ENCODE peak calls at places on chromosomes 4 and X, in six cellular contexts. One of them, this sample, is unnamed.

GRCh38 chrX:1330605-1331004 is 6.0 kb upstream of the IL3RA start:
- DNase-seq in AG08396: no peak
- DNase-seq in iPS-NIHi11: no peak
- DNase-seq in left lung: no peak
- DNase-seq in kidney tubule cell: no peak
- DNase-seq in aorta: no peak
- DNase-seq in this sample: no peak

GRCh38 chr4:83259586-83259985 is 25.0 kb downstream of the COQ2 start:
- DNase-seq in kidney tubule cell: no peak
- DNase-seq in aorta: no peak
- DNase-seq in left lung: no peak
- DNase-seq in iPS-NIHi11: no peak
- DNase-seq in AG08396: no peak
- DNase-seq in this sample: no peak

GRCh38 chrX:313546-313945 is 5.0 kb downstream of the GTPBP6 start:
- DNase-seq in aorta: peak
- DNase-seq in AG08396: no peak
- DNase-seq in left lung: peak
- DNase-seq in iPS-NIHi11: no peak
- DNase-seq in kidney tubule cell: no peak
- DNase-seq in this sample: no peak

GRCh38 chr4:7171191-7171900 is 21.0 kb upstream of the SORCS2 start:
- DNase-seq in left lung: peak
- DNase-seq in iPS-NIHi11: no peak
- DNase-seq in kidney tubule cell: peak
- DNase-seq in aorta: no peak
- DNase-seq in AG08396: no peak
- DNase-seq in this sample: peak

GRCh38 chr4:109164011-109164410 is 138.4 kb downstream of the COL25A1 start:
- DNase-seq in left lung: no peak
- DNase-seq in AG08396: no peak
- DNase-seq in kidney tubule cell: peak
- DNase-seq in aorta: no peak
- DNase-seq in iPS-NIHi11: peak
- DNase-seq in this sample: peak

GRCh38 chrX:14697453-14697852 is 168.1 kb downstream of the GLRA2 start:
- DNase-seq in kidney tubule cell: peak
- DNase-seq in iPS-NIHi11: peak
- DNase-seq in AG08396: peak
- DNase-seq in left lung: no peak
- DNase-seq in aorta: no peak
- DNase-seq in this sample: peak

GRCh38 chrX:15451913-15452312 is 41.2 kb downstream of the PIR start:
- DNase-seq in iPS-NIHi11: no peak
- DNase-seq in left lung: no peak
- DNase-seq in kidney tubule cell: no peak
- DNase-seq in aorta: no peak
- DNase-seq in AG08396: no peak
- DNase-seq in this sample: peak

GRCh38 chr4:186770446-186771175 is 47.0 kb upstream of the FAT1 start:
- DNase-seq in AG08396: peak
- DNase-seq in left lung: no peak
- DNase-seq in aorta: no peak
- DNase-seq in iPS-NIHi11: no peak
- DNase-seq in kidney tubule cell: peak
- DNase-seq in this sample: peak

GRCh38 chrX:120647127-120647526 is 17.3 kb upstream of the C1GALT1C1 start:
- DNase-seq in AG08396: no peak
- DNase-seq in iPS-NIHi11: no peak
- DNase-seq in left lung: no peak
- DNase-seq in aorta: no peak
- DNase-seq in kidney tubule cell: no peak
- DNase-seq in this sample: no peak

GRCh38 chrX:119870626-119871131 is 854 bp downstream of the RNF113A start:
- DNase-seq in left lung: peak
- DNase-seq in aorta: no peak
- DNase-seq in kidney tubule cell: peak
- DNase-seq in iPS-NIHi11: no peak
- DNase-seq in AG08396: no peak
- DNase-seq in this sample: no peak

GRCh38 chr4:106080376-106080775 is 185.1 kb downstream of the NPNT start:
- DNase-seq in kidney tubule cell: no peak
- DNase-seq in AG08396: no peak
- DNase-seq in left lung: no peak
- DNase-seq in iPS-NIHi11: no peak
- DNase-seq in aorta: no peak
- DNase-seq in this sample: peak

GRCh38 chr4:171049380-171049779 is 763.8 kb upstream of the GALNTL6 start:
- DNase-seq in AG08396: no peak
- DNase-seq in left lung: no peak
- DNase-seq in aorta: no peak
- DNase-seq in kidney tubule cell: no peak
- DNase-seq in iPS-NIHi11: no peak
- DNase-seq in this sample: no peak

GRCh38 chr4:103934178-103934789 is 214.5 kb upstream of the TACR3 start:
- DNase-seq in AG08396: peak
- DNase-seq in left lung: no peak
- DNase-seq in iPS-NIHi11: peak
- DNase-seq in kidney tubule cell: peak
- DNase-seq in aorta: no peak
- DNase-seq in this sample: peak

GRCh38 chrX:50066318-50066937 is 134.4 kb downstream of the AKAP4 start:
- DNase-seq in kidney tubule cell: peak
- DNase-seq in left lung: no peak
- DNase-seq in AG08396: no peak
- DNase-seq in aorta: no peak
- DNase-seq in iPS-NIHi11: no peak
- DNase-seq in this sample: no peak

GRCh38 chr4:10104211-10104990 is 12.2 kb downstream of the WDR1 start:
- DNase-seq in kidney tubule cell: no peak
- DNase-seq in AG08396: no peak
- DNase-seq in aorta: no peak
- DNase-seq in iPS-NIHi11: no peak
- DNase-seq in left lung: no peak
- DNase-seq in this sample: no peak

GRCh38 chr4:101708640-101709039 is 81.9 kb upstream of the BANK1 start:
- DNase-seq in kidney tubule cell: no peak
- DNase-seq in AG08396: no peak
- DNase-seq in iPS-NIHi11: no peak
- DNase-seq in left lung: no peak
- DNase-seq in aorta: no peak
- DNase-seq in this sample: peak

GRCh38 chr4:52823478-52824092 is 38.5 kb upstream of the RASL11B start:
- DNase-seq in left lung: no peak
- DNase-seq in iPS-NIHi11: no peak
- DNase-seq in AG08396: no peak
- DNase-seq in aorta: no peak
- DNase-seq in kidney tubule cell: peak
- DNase-seq in this sample: peak

GRCh38 chrX:37425370-37425769 is 76.2 kb downstream of the PRRG1 start:
- DNase-seq in kidney tubule cell: peak
- DNase-seq in iPS-NIHi11: no peak
- DNase-seq in left lung: no peak
- DNase-seq in aorta: no peak
- DNase-seq in AG08396: no peak
- DNase-seq in this sample: no peak

GRCh38 chr4:138831943-138832342 is 183.6 kb upstream of the NOCT start:
- DNase-seq in AG08396: no peak
- DNase-seq in left lung: no peak
- DNase-seq in kidney tubule cell: no peak
- DNase-seq in iPS-NIHi11: no peak
- DNase-seq in aorta: no peak
- DNase-seq in this sample: no peak

This sample was measured in bronchial epithelial cell.